ENCODE peak calls at places on chromosome 22, in nine cellular contexts. One of them, this sample, is unnamed.

GRCh38 chr22:44755418-44755817 is 3.0 kb downstream of the ARHGAP8 start:
- DNase-seq in activated CD8-positive, alpha-beta memory T cell treated with anti-CD3 and anti-CD28 coated beads for 4 hours: no peak
- DNase-seq in heart left ventricle: no peak
- DNase-seq in HFF-Myc: no peak
- DNase-seq in hepatocyte: no peak
- DNase-seq in foreskin fibroblast: no peak
- DNase-seq in CD4-positive, CD25-positive, alpha-beta regulatory T cell: no peak
- DNase-seq in GM12891: no peak
- DNase-seq in ovary: no peak
- DNase-seq in this sample: no peak

GRCh38 chr22:19524170-19525115 is at the start of gene CLDN5:
- DNase-seq in activated CD8-positive, alpha-beta memory T cell treated with anti-CD3 and anti-CD28 coated beads for 4 hours: no peak
- DNase-seq in heart left ventricle: peak; percentile 84
- DNase-seq in HFF-Myc: no peak
- DNase-seq in hepatocyte: no peak
- DNase-seq in foreskin fibroblast: peak; percentile 40
- DNase-seq in CD4-positive, CD25-positive, alpha-beta regulatory T cell: no peak
- DNase-seq in GM12891: peak; percentile 56
- DNase-seq in ovary: no peak
- DNase-seq in this sample: no peak

GRCh38 chr22:46052331-46052771 is 75.4 kb upstream of the WNT7B start:
- DNase-seq in activated CD8-positive, alpha-beta memory T cell treated with anti-CD3 and anti-CD28 coated beads for 4 hours: no peak
- DNase-seq in heart left ventricle: no peak
- DNase-seq in HFF-Myc: no peak
- DNase-seq in hepatocyte: no peak
- DNase-seq in foreskin fibroblast: no peak
- DNase-seq in CD4-positive, CD25-positive, alpha-beta regulatory T cell: no peak
- DNase-seq in GM12891: no peak
- DNase-seq in ovary: peak; percentile 67
- DNase-seq in this sample: no peak

GRCh38 chr22:42938449-42938848 is 76.5 kb downstream of the PACSIN2 start:
- DNase-seq in activated CD8-positive, alpha-beta memory T cell treated with anti-CD3 and anti-CD28 coated beads for 4 hours: no peak
- DNase-seq in heart left ventricle: no peak
- DNase-seq in HFF-Myc: no peak
- DNase-seq in hepatocyte: no peak
- DNase-seq in foreskin fibroblast: no peak
- DNase-seq in CD4-positive, CD25-positive, alpha-beta regulatory T cell: no peak
- DNase-seq in GM12891: no peak
- DNase-seq in ovary: no peak
- DNase-seq in this sample: no peak

GRCh38 chr22:36734171-36735058 is 30.9 kb upstream of the CACNG2 start:
- DNase-seq in activated CD8-positive, alpha-beta memory T cell treated with anti-CD3 and anti-CD28 coated beads for 4 hours: no peak
- DNase-seq in heart left ventricle: no peak
- DNase-seq in HFF-Myc: no peak
- DNase-seq in hepatocyte: no peak
- DNase-seq in foreskin fibroblast: peak; percentile 73
- DNase-seq in CD4-positive, CD25-positive, alpha-beta regulatory T cell: no peak
- DNase-seq in GM12891: no peak
- DNase-seq in ovary: no peak
- DNase-seq in this sample: no peak

GRCh38 chr22:48098243-48098935 is 1335.9 kb downstream of the TBC1D22A start:
- DNase-seq in activated CD8-positive, alpha-beta memory T cell treated with anti-CD3 and anti-CD28 coated beads for 4 hours: no peak
- DNase-seq in heart left ventricle: no peak
- DNase-seq in HFF-Myc: no peak
- DNase-seq in hepatocyte: no peak
- DNase-seq in foreskin fibroblast: no peak
- DNase-seq in CD4-positive, CD25-positive, alpha-beta regulatory T cell: no peak
- DNase-seq in GM12891: peak; percentile 63
- DNase-seq in ovary: no peak
- DNase-seq in this sample: peak; percentile 58

GRCh38 chr22:48320671-48321515 is 1506.8 kb downstream of the BRD1 start:
- DNase-seq in activated CD8-positive, alpha-beta memory T cell treated with anti-CD3 and anti-CD28 coated beads for 4 hours: no peak
- DNase-seq in heart left ventricle: no peak
- DNase-seq in HFF-Myc: no peak
- DNase-seq in hepatocyte: no peak
- DNase-seq in foreskin fibroblast: no peak
- DNase-seq in CD4-positive, CD25-positive, alpha-beta regulatory T cell: no peak
- DNase-seq in GM12891: no peak
- DNase-seq in ovary: peak; percentile 11
- DNase-seq in this sample: no peak

GRCh38 chr22:44369916-44370804 is 57.4 kb upstream of the SHISAL1 start:
- DNase-seq in activated CD8-positive, alpha-beta memory T cell treated with anti-CD3 and anti-CD28 coated beads for 4 hours: no peak
- DNase-seq in heart left ventricle: peak; percentile 51
- DNase-seq in HFF-Myc: no peak
- DNase-seq in hepatocyte: no peak
- DNase-seq in foreskin fibroblast: peak; percentile 34
- DNase-seq in CD4-positive, CD25-positive, alpha-beta regulatory T cell: no peak
- DNase-seq in GM12891: no peak
- DNase-seq in ovary: peak; percentile 17
- DNase-seq in this sample: no peak

GRCh38 chr22:38762607-38763006 is 6.8 kb upstream of the SUN2 start:
- DNase-seq in activated CD8-positive, alpha-beta memory T cell treated with anti-CD3 and anti-CD28 coated beads for 4 hours: no peak
- DNase-seq in heart left ventricle: no peak
- DNase-seq in HFF-Myc: no peak
- DNase-seq in hepatocyte: no peak
- DNase-seq in foreskin fibroblast: no peak
- DNase-seq in CD4-positive, CD25-positive, alpha-beta regulatory T cell: no peak
- DNase-seq in GM12891: no peak
- DNase-seq in ovary: no peak
- DNase-seq in this sample: no peak

GRCh38 chr22:33512961-33513360 is 407.3 kb downstream of the LARGE1 start:
- DNase-seq in activated CD8-positive, alpha-beta memory T cell treated with anti-CD3 and anti-CD28 coated beads for 4 hours: no peak
- DNase-seq in heart left ventricle: no peak
- DNase-seq in HFF-Myc: no peak
- DNase-seq in hepatocyte: no peak
- DNase-seq in foreskin fibroblast: no peak
- DNase-seq in CD4-positive, CD25-positive, alpha-beta regulatory T cell: no peak
- DNase-seq in GM12891: no peak
- DNase-seq in ovary: no peak
- DNase-seq in this sample: no peak

GRCh38 chr22:41479671-41480396 is 10.9 kb downstream of the ACO2 start:
- DNase-seq in activated CD8-positive, alpha-beta memory T cell treated with anti-CD3 and anti-CD28 coated beads for 4 hours: no peak
- DNase-seq in heart left ventricle: no peak
- DNase-seq in HFF-Myc: no peak
- DNase-seq in hepatocyte: peak; percentile 33
- DNase-seq in foreskin fibroblast: peak; percentile 60
- DNase-seq in CD4-positive, CD25-positive, alpha-beta regulatory T cell: no peak
- DNase-seq in GM12891: no peak
- DNase-seq in ovary: no peak
- DNase-seq in this sample: no peak

GRCh38 chr22:26535499-26535898 is 23.2 kb upstream of the TFIP11 start:
- DNase-seq in activated CD8-positive, alpha-beta memory T cell treated with anti-CD3 and anti-CD28 coated beads for 4 hours: no peak
- DNase-seq in heart left ventricle: no peak
- DNase-seq in HFF-Myc: no peak
- DNase-seq in hepatocyte: no peak
- DNase-seq in foreskin fibroblast: no peak
- DNase-seq in CD4-positive, CD25-positive, alpha-beta regulatory T cell: no peak
- DNase-seq in GM12891: no peak
- DNase-seq in ovary: no peak
- DNase-seq in this sample: no peak

GRCh38 chr22:17501679-17502285 is 61.5 kb upstream of the SLC25A18 start:
- DNase-seq in activated CD8-positive, alpha-beta memory T cell treated with anti-CD3 and anti-CD28 coated beads for 4 hours: no peak
- DNase-seq in heart left ventricle: no peak
- DNase-seq in HFF-Myc: peak; percentile 50
- DNase-seq in hepatocyte: peak; percentile 76
- DNase-seq in foreskin fibroblast: peak; percentile 72
- DNase-seq in CD4-positive, CD25-positive, alpha-beta regulatory T cell: peak; percentile 19
- DNase-seq in GM12891: peak; percentile 39
- DNase-seq in ovary: no peak
- DNase-seq in this sample: peak; percentile 52

GRCh38 chr22:27385261-27385998 is 416.1 kb downstream of the MN1 start:
- DNase-seq in activated CD8-positive, alpha-beta memory T cell treated with anti-CD3 and anti-CD28 coated beads for 4 hours: no peak
- DNase-seq in heart left ventricle: no peak
- DNase-seq in HFF-Myc: no peak
- DNase-seq in hepatocyte: no peak
- DNase-seq in foreskin fibroblast: no peak
- DNase-seq in CD4-positive, CD25-positive, alpha-beta regulatory T cell: no peak
- DNase-seq in GM12891: no peak
- DNase-seq in ovary: no peak
- DNase-seq in this sample: no peak

GRCh38 chr22:19119949-19120348 is 2.3 kb downstream of the DGCR2 start:
- DNase-seq in activated CD8-positive, alpha-beta memory T cell treated with anti-CD3 and anti-CD28 coated beads for 4 hours: no peak
- DNase-seq in heart left ventricle: peak; percentile 56
- DNase-seq in HFF-Myc: no peak
- DNase-seq in hepatocyte: no peak
- DNase-seq in foreskin fibroblast: peak; percentile 20
- DNase-seq in CD4-positive, CD25-positive, alpha-beta regulatory T cell: no peak
- DNase-seq in GM12891: no peak
- DNase-seq in ovary: no peak
- DNase-seq in this sample: no peak

GRCh38 chr22:37504964-37505363 is 14.3 kb downstream of the CARD10 start:
- DNase-seq in activated CD8-positive, alpha-beta memory T cell treated with anti-CD3 and anti-CD28 coated beads for 4 hours: no peak
- DNase-seq in heart left ventricle: no peak
- DNase-seq in HFF-Myc: no peak
- DNase-seq in hepatocyte: no peak
- DNase-seq in foreskin fibroblast: no peak
- DNase-seq in CD4-positive, CD25-positive, alpha-beta regulatory T cell: no peak
- DNase-seq in GM12891: no peak
- DNase-seq in ovary: no peak
- DNase-seq in this sample: no peak

GRCh38 chr22:29813126-29813525 is 24.9 kb downstream of the ASCC2 start:
- DNase-seq in activated CD8-positive, alpha-beta memory T cell treated with anti-CD3 and anti-CD28 coated beads for 4 hours: no peak
- DNase-seq in heart left ventricle: no peak
- DNase-seq in HFF-Myc: no peak
- DNase-seq in hepatocyte: no peak
- DNase-seq in foreskin fibroblast: no peak
- DNase-seq in CD4-positive, CD25-positive, alpha-beta regulatory T cell: no peak
- DNase-seq in GM12891: no peak
- DNase-seq in ovary: no peak
- DNase-seq in this sample: no peak

GRCh38 chr22:44438056-44438455 is 60.0 kb downstream of the RTL6 start:
- DNase-seq in activated CD8-positive, alpha-beta memory T cell treated with anti-CD3 and anti-CD28 coated beads for 4 hours: no peak
- DNase-seq in heart left ventricle: no peak
- DNase-seq in HFF-Myc: no peak
- DNase-seq in hepatocyte: no peak
- DNase-seq in foreskin fibroblast: no peak
- DNase-seq in CD4-positive, CD25-positive, alpha-beta regulatory T cell: no peak
- DNase-seq in GM12891: no peak
- DNase-seq in ovary: no peak
- DNase-seq in this sample: no peak

GRCh38 chr22:30425327-30425615 is 297 bp upstream of the MTFP1 start:
- DNase-seq in activated CD8-positive, alpha-beta memory T cell treated with anti-CD3 and anti-CD28 coated beads for 4 hours: no peak
- DNase-seq in heart left ventricle: no peak
- DNase-seq in HFF-Myc: no peak
- DNase-seq in hepatocyte: no peak
- DNase-seq in foreskin fibroblast: no peak
- DNase-seq in CD4-positive, CD25-positive, alpha-beta regulatory T cell: no peak
- DNase-seq in GM12891: no peak
- DNase-seq in ovary: no peak
- DNase-seq in this sample: no peak

GRCh38 chr22:30238661-30239420 is 7.7 kb downstream of the LIF start:
- DNase-seq in activated CD8-positive, alpha-beta memory T cell treated with anti-CD3 and anti-CD28 coated beads for 4 hours: no peak
- DNase-seq in heart left ventricle: no peak
- DNase-seq in HFF-Myc: no peak
- DNase-seq in hepatocyte: peak; percentile 84
- DNase-seq in foreskin fibroblast: peak; percentile 84
- DNase-seq in CD4-positive, CD25-positive, alpha-beta regulatory T cell: no peak
- DNase-seq in GM12891: no peak
- DNase-seq in ovary: peak; percentile 82
- DNase-seq in this sample: no peak

GRCh38 chr22:37827056-37827455 is 3.9 kb downstream of the GALR3 start:
- DNase-seq in activated CD8-positive, alpha-beta memory T cell treated with anti-CD3 and anti-CD28 coated beads for 4 hours: no peak
- DNase-seq in heart left ventricle: no peak
- DNase-seq in HFF-Myc: no peak
- DNase-seq in hepatocyte: no peak
- DNase-seq in foreskin fibroblast: peak; percentile 34
- DNase-seq in CD4-positive, CD25-positive, alpha-beta regulatory T cell: no peak
- DNase-seq in GM12891: no peak
- DNase-seq in ovary: peak; percentile 92
- DNase-seq in this sample: no peak

GRCh38 chr22:32839776-32840571 is 38.5 kb downstream of the TIMP3 start:
- DNase-seq in activated CD8-positive, alpha-beta memory T cell treated with anti-CD3 and anti-CD28 coated beads for 4 hours: no peak
- DNase-seq in heart left ventricle: no peak
- DNase-seq in HFF-Myc: no peak
- DNase-seq in hepatocyte: peak; percentile 54
- DNase-seq in foreskin fibroblast: no peak
- DNase-seq in CD4-positive, CD25-positive, alpha-beta regulatory T cell: no peak
- DNase-seq in GM12891: no peak
- DNase-seq in ovary: peak; percentile 73
- DNase-seq in this sample: no peak

GRCh38 chr22:36324414-36324813 is 63.4 kb downstream of the MYH9 start:
- DNase-seq in activated CD8-positive, alpha-beta memory T cell treated with anti-CD3 and anti-CD28 coated beads for 4 hours: no peak
- DNase-seq in heart left ventricle: no peak
- DNase-seq in HFF-Myc: no peak
- DNase-seq in hepatocyte: no peak
- DNase-seq in foreskin fibroblast: no peak
- DNase-seq in CD4-positive, CD25-positive, alpha-beta regulatory T cell: no peak
- DNase-seq in GM12891: no peak
- DNase-seq in ovary: no peak
- DNase-seq in this sample: no peak

GRCh38 chr22:23536821-23537345 is 43.2 kb downstream of the IGLL1 start:
- DNase-seq in activated CD8-positive, alpha-beta memory T cell treated with anti-CD3 and anti-CD28 coated beads for 4 hours: no peak
- DNase-seq in heart left ventricle: no peak
- DNase-seq in HFF-Myc: no peak
- DNase-seq in hepatocyte: no peak
- DNase-seq in foreskin fibroblast: no peak
- DNase-seq in CD4-positive, CD25-positive, alpha-beta regulatory T cell: no peak
- DNase-seq in GM12891: no peak
- DNase-seq in ovary: peak; percentile 37
- DNase-seq in this sample: no peak

GRCh38 chr22:22903355-22903777 is 15.8 kb downstream of the IGLL5 start:
- DNase-seq in activated CD8-positive, alpha-beta memory T cell treated with anti-CD3 and anti-CD28 coated beads for 4 hours: no peak
- DNase-seq in heart left ventricle: no peak
- DNase-seq in HFF-Myc: no peak
- DNase-seq in hepatocyte: no peak
- DNase-seq in foreskin fibroblast: peak; percentile 12
- DNase-seq in CD4-positive, CD25-positive, alpha-beta regulatory T cell: no peak
- DNase-seq in GM12891: no peak
- DNase-seq in ovary: no peak
- DNase-seq in this sample: no peak

GRCh38 chr22:41917375-41917905 is 2.6 kb upstream of the SHISA8 start:
- DNase-seq in activated CD8-positive, alpha-beta memory T cell treated with anti-CD3 and anti-CD28 coated beads for 4 hours: no peak
- DNase-seq in heart left ventricle: no peak
- DNase-seq in HFF-Myc: no peak
- DNase-seq in hepatocyte: no peak
- DNase-seq in foreskin fibroblast: no peak
- DNase-seq in CD4-positive, CD25-positive, alpha-beta regulatory T cell: no peak
- DNase-seq in GM12891: no peak
- DNase-seq in ovary: no peak
- DNase-seq in this sample: no peak

GRCh38 chr22:39246690-39247332 is 2.0 kb upstream of the PDGFB start:
- DNase-seq in activated CD8-positive, alpha-beta memory T cell treated with anti-CD3 and anti-CD28 coated beads for 4 hours: no peak
- DNase-seq in heart left ventricle: no peak
- DNase-seq in HFF-Myc: no peak
- DNase-seq in hepatocyte: no peak
- DNase-seq in foreskin fibroblast: no peak
- DNase-seq in CD4-positive, CD25-positive, alpha-beta regulatory T cell: no peak
- DNase-seq in GM12891: no peak
- DNase-seq in ovary: no peak
- DNase-seq in this sample: no peak

GRCh38 chr22:24512043-24512442 is 16.9 kb downstream of the UPB1 start:
- DNase-seq in activated CD8-positive, alpha-beta memory T cell treated with anti-CD3 and anti-CD28 coated beads for 4 hours: no peak
- DNase-seq in heart left ventricle: no peak
- DNase-seq in HFF-Myc: no peak
- DNase-seq in hepatocyte: no peak
- DNase-seq in foreskin fibroblast: no peak
- DNase-seq in CD4-positive, CD25-positive, alpha-beta regulatory T cell: no peak
- DNase-seq in GM12891: no peak
- DNase-seq in ovary: peak; percentile 4
- DNase-seq in this sample: peak; percentile 16

GRCh38 chr22:50189849-50190181 is 4.1 kb downstream of the TRABD start:
- DNase-seq in activated CD8-positive, alpha-beta memory T cell treated with anti-CD3 and anti-CD28 coated beads for 4 hours: no peak
- DNase-seq in heart left ventricle: no peak
- DNase-seq in HFF-Myc: no peak
- DNase-seq in hepatocyte: no peak
- DNase-seq in foreskin fibroblast: peak; percentile 54
- DNase-seq in CD4-positive, CD25-positive, alpha-beta regulatory T cell: no peak
- DNase-seq in GM12891: no peak
- DNase-seq in ovary: peak; percentile 49
- DNase-seq in this sample: no peak

GRCh38 chr22:20566420-20567260 is 59.2 kb downstream of the MED15 start:
- DNase-seq in activated CD8-positive, alpha-beta memory T cell treated with anti-CD3 and anti-CD28 coated beads for 4 hours: no peak
- DNase-seq in heart left ventricle: peak; percentile 64
- DNase-seq in HFF-Myc: no peak
- DNase-seq in hepatocyte: peak; percentile 46
- DNase-seq in foreskin fibroblast: peak; percentile 96
- DNase-seq in CD4-positive, CD25-positive, alpha-beta regulatory T cell: peak; percentile 58
- DNase-seq in GM12891: no peak
- DNase-seq in ovary: peak; percentile 73
- DNase-seq in this sample: no peak

GRCh38 chr22:38751422-38752346 is 4.1 kb downstream of the SUN2 start:
- DNase-seq in activated CD8-positive, alpha-beta memory T cell treated with anti-CD3 and anti-CD28 coated beads for 4 hours: no peak
- DNase-seq in heart left ventricle: peak; percentile 84
- DNase-seq in HFF-Myc: no peak
- DNase-seq in hepatocyte: no peak
- DNase-seq in foreskin fibroblast: no peak
- DNase-seq in CD4-positive, CD25-positive, alpha-beta regulatory T cell: peak; percentile 68
- DNase-seq in GM12891: peak; percentile 81
- DNase-seq in ovary: no peak
- DNase-seq in this sample: peak; percentile 87

This sample was measured in KG1.